ENCODE peak calls at places on chromosome 4, in four cellular contexts. G, L, S and C are unnamed samples.

GRCh38 chr4:68175562-68176155 is 46.0 kb upstream of the TMPRSS11F start:
- DNase-seq in G (peak), L (peak), S (peak), C (no peak)

GRCh38 chr4:153969542-153969941 is 180.7 kb upstream of the SFRP2 start:
- DNase-seq in G (no peak), L (no peak), S (no peak), C (no peak)

GRCh38 chr4:108155373-108155772 is 13.4 kb downstream of the LEF1 start:
- DNase-seq in G (no peak), L (no peak), S (no peak), C (no peak)

GRCh38 chr4:17535906-17536305 is 20.9 kb downstream of the CLRN2 start:
- DNase-seq in G (no peak), L (no peak), S (no peak), C (no peak)

GRCh38 chr4:110550260-110550659 is 72.6 kb downstream of the PITX2 start:
- DNase-seq in G (peak), L (peak), S (no peak), C (no peak)

GRCh38 chr4:189769131-189769530 is 171.5 kb upstream of the FRG1 start:
- DNase-seq in G (no peak), L (no peak), S (no peak), C (no peak)

GRCh38 chr4:5452156-5452555 is 256.2 kb downstream of the EVC2 start:
- DNase-seq in G (no peak), L (no peak), S (no peak), C (no peak)

GRCh38 chr4:10015140-10015753 is 6.0 kb downstream of the SLC2A9 start:
- DNase-seq in G (peak), L (no peak), S (peak), C (no peak)

GRCh38 chr4:98932539-98932938 is 3.6 kb upstream of the EIF4E start:
- DNase-seq in G (peak), L (peak), S (no peak), C (no peak)